ENCODE peak calls at places on chromosomes 16 and 17, in ten cellular contexts. One of them, this sample, is unnamed.

GRCh38 chr17:33947762-33948161 is 307.3 kb upstream of the CCL2 start:
- DNase-seq in CD4-positive, alpha-beta T cell: no peak
- DNase-seq in testis: no peak
- DNase-seq in thoracic aorta: no peak
- DNase-seq in RWPE1: no peak
- DNase-seq in cardiac muscle cell: no peak
- DNase-seq in right lobe of liver: no peak
- DNase-seq in AG09319: no peak
- DNase-seq in adrenal gland: no peak
- DNase-seq in OCI-LY7: no peak
- DNase-seq in this sample: no peak

GRCh38 chr16:58025351-58026138 is at the start of gene MMP15:
- DNase-seq in cardiac muscle cell: peak; percentile 70
- DNase-seq in thoracic aorta: no peak
- DNase-seq in adrenal gland: peak; percentile 69
- DNase-seq in CD4-positive, alpha-beta T cell: peak; percentile 65
- DNase-seq in AG09319: no peak
- DNase-seq in RWPE1: peak; percentile 68
- DNase-seq in right lobe of liver: peak; percentile 96
- DNase-seq in testis: peak; percentile 87
- DNase-seq in OCI-LY7: peak; percentile 51
- DNase-seq in this sample: no peak

GRCh38 chr17:12673788-12674187 is 8.1 kb downstream of the MYOCD start:
- DNase-seq in thoracic aorta: no peak
- DNase-seq in testis: no peak
- DNase-seq in AG09319: no peak
- DNase-seq in right lobe of liver: no peak
- DNase-seq in OCI-LY7: no peak
- DNase-seq in adrenal gland: no peak
- DNase-seq in CD4-positive, alpha-beta T cell: no peak
- DNase-seq in RWPE1: no peak
- DNase-seq in cardiac muscle cell: peak; percentile 10
- DNase-seq in this sample: no peak

GRCh38 chr16:77585852-77586251 is 136.5 kb upstream of the NUDT7 start:
- DNase-seq in CD4-positive, alpha-beta T cell: no peak
- DNase-seq in testis: no peak
- DNase-seq in AG09319: no peak
- DNase-seq in right lobe of liver: no peak
- DNase-seq in cardiac muscle cell: peak; percentile 11
- DNase-seq in RWPE1: peak; percentile 56
- DNase-seq in OCI-LY7: no peak
- DNase-seq in adrenal gland: no peak
- DNase-seq in thoracic aorta: no peak
- DNase-seq in this sample: no peak

GRCh38 chr16:1199342-1200013 is 25.6 kb downstream of the TPSG1 start:
- DNase-seq in OCI-LY7: no peak
- DNase-seq in CD4-positive, alpha-beta T cell: no peak
- DNase-seq in cardiac muscle cell: no peak
- DNase-seq in RWPE1: no peak
- DNase-seq in right lobe of liver: no peak
- DNase-seq in thoracic aorta: no peak
- DNase-seq in testis: no peak
- DNase-seq in adrenal gland: no peak
- DNase-seq in AG09319: no peak
- DNase-seq in this sample: no peak

GRCh38 chr16:49701867-49702494 is 153.9 kb downstream of the ZNF423 start:
- DNase-seq in adrenal gland: no peak
- DNase-seq in OCI-LY7: no peak
- DNase-seq in CD4-positive, alpha-beta T cell: no peak
- DNase-seq in cardiac muscle cell: peak; percentile 94
- DNase-seq in right lobe of liver: no peak
- DNase-seq in thoracic aorta: no peak
- DNase-seq in testis: peak; percentile 64
- DNase-seq in RWPE1: no peak
- DNase-seq in AG09319: no peak
- DNase-seq in this sample: peak; percentile 80

GRCh38 chr17:40177275-40177874 is at the start of gene RAPGEFL1:
- DNase-seq in adrenal gland: peak; percentile 79
- DNase-seq in OCI-LY7: no peak
- DNase-seq in AG09319: no peak
- DNase-seq in RWPE1: peak; percentile 86
- DNase-seq in right lobe of liver: peak; percentile 87
- DNase-seq in thoracic aorta: peak; percentile 35
- DNase-seq in cardiac muscle cell: peak; percentile 85
- DNase-seq in CD4-positive, alpha-beta T cell: peak; percentile 77
- DNase-seq in testis: peak; percentile 84
- DNase-seq in this sample: no peak

GRCh38 chr16:15644306-15644961 is 1.5 kb upstream of the MARF1 start:
- DNase-seq in AG09319: no peak
- DNase-seq in CD4-positive, alpha-beta T cell: no peak
- DNase-seq in thoracic aorta: no peak
- DNase-seq in RWPE1: peak; percentile 83
- DNase-seq in OCI-LY7: peak; percentile 18
- DNase-seq in adrenal gland: no peak
- DNase-seq in right lobe of liver: no peak
- DNase-seq in testis: no peak
- DNase-seq in cardiac muscle cell: no peak
- DNase-seq in this sample: no peak

GRCh38 chr17:15171433-15172047 is 93.6 kb downstream of the PMP22 start:
- DNase-seq in adrenal gland: peak; percentile 76
- DNase-seq in CD4-positive, alpha-beta T cell: peak; percentile 8
- DNase-seq in AG09319: peak; percentile 64
- DNase-seq in cardiac muscle cell: peak; percentile 83
- DNase-seq in thoracic aorta: no peak
- DNase-seq in RWPE1: peak; percentile 55
- DNase-seq in OCI-LY7: peak; percentile 56
- DNase-seq in right lobe of liver: peak; percentile 74
- DNase-seq in testis: peak; percentile 63
- DNase-seq in this sample: no peak

GRCh38 chr17:72458301-72458700 is 337.5 kb downstream of the SOX9 start:
- DNase-seq in right lobe of liver: no peak
- DNase-seq in adrenal gland: no peak
- DNase-seq in cardiac muscle cell: no peak
- DNase-seq in CD4-positive, alpha-beta T cell: no peak
- DNase-seq in AG09319: no peak
- DNase-seq in thoracic aorta: no peak
- DNase-seq in RWPE1: no peak
- DNase-seq in OCI-LY7: no peak
- DNase-seq in testis: no peak
- DNase-seq in this sample: no peak

GRCh38 chr17:21511368-21512195 is 135.4 kb downstream of the KCNJ12 start:
- DNase-seq in right lobe of liver: peak; percentile 85
- DNase-seq in thoracic aorta: peak; percentile 32
- DNase-seq in cardiac muscle cell: peak; percentile 89
- DNase-seq in CD4-positive, alpha-beta T cell: peak; percentile 66
- DNase-seq in adrenal gland: peak; percentile 78
- DNase-seq in testis: peak; percentile 88
- DNase-seq in RWPE1: peak; percentile 68
- DNase-seq in AG09319: peak; percentile 35
- DNase-seq in OCI-LY7: peak; percentile 50
- DNase-seq in this sample: peak; percentile 89

GRCh38 chr16:58041628-58041955 is 16.0 kb downstream of the MMP15 start:
- DNase-seq in AG09319: no peak
- DNase-seq in RWPE1: no peak
- DNase-seq in CD4-positive, alpha-beta T cell: no peak
- DNase-seq in testis: no peak
- DNase-seq in right lobe of liver: no peak
- DNase-seq in OCI-LY7: no peak
- DNase-seq in thoracic aorta: no peak
- DNase-seq in adrenal gland: no peak
- DNase-seq in cardiac muscle cell: no peak
- DNase-seq in this sample: no peak

GRCh38 chr17:77097772-77098171 is 43.0 kb upstream of the SEC14L1 start:
- DNase-seq in OCI-LY7: no peak
- DNase-seq in testis: no peak
- DNase-seq in adrenal gland: no peak
- DNase-seq in thoracic aorta: no peak
- DNase-seq in AG09319: no peak
- DNase-seq in cardiac muscle cell: no peak
- DNase-seq in RWPE1: no peak
- DNase-seq in CD4-positive, alpha-beta T cell: no peak
- DNase-seq in right lobe of liver: no peak
- DNase-seq in this sample: no peak

GRCh38 chr17:77098884-77099545 is 41.8 kb upstream of the SEC14L1 start:
- DNase-seq in cardiac muscle cell: peak; percentile 89
- DNase-seq in adrenal gland: peak; percentile 75
- DNase-seq in thoracic aorta: no peak
- DNase-seq in testis: peak; percentile 69
- DNase-seq in RWPE1: no peak
- DNase-seq in right lobe of liver: no peak
- DNase-seq in OCI-LY7: no peak
- DNase-seq in CD4-positive, alpha-beta T cell: no peak
- DNase-seq in AG09319: no peak
- DNase-seq in this sample: no peak

GRCh38 chr17:77100009-77100408 is 40.8 kb upstream of the SEC14L1 start:
- DNase-seq in testis: peak; percentile 80
- DNase-seq in thoracic aorta: no peak
- DNase-seq in adrenal gland: peak; percentile 57
- DNase-seq in AG09319: no peak
- DNase-seq in cardiac muscle cell: no peak
- DNase-seq in OCI-LY7: no peak
- DNase-seq in RWPE1: no peak
- DNase-seq in right lobe of liver: peak; percentile 78
- DNase-seq in CD4-positive, alpha-beta T cell: no peak
- DNase-seq in this sample: no peak

GRCh38 chr17:77095461-77095860 is 45.3 kb upstream of the SEC14L1 start:
- DNase-seq in thoracic aorta: no peak
- DNase-seq in adrenal gland: no peak
- DNase-seq in right lobe of liver: no peak
- DNase-seq in AG09319: no peak
- DNase-seq in CD4-positive, alpha-beta T cell: no peak
- DNase-seq in testis: no peak
- DNase-seq in cardiac muscle cell: no peak
- DNase-seq in RWPE1: no peak
- DNase-seq in OCI-LY7: no peak
- DNase-seq in this sample: no peak

DNA sequence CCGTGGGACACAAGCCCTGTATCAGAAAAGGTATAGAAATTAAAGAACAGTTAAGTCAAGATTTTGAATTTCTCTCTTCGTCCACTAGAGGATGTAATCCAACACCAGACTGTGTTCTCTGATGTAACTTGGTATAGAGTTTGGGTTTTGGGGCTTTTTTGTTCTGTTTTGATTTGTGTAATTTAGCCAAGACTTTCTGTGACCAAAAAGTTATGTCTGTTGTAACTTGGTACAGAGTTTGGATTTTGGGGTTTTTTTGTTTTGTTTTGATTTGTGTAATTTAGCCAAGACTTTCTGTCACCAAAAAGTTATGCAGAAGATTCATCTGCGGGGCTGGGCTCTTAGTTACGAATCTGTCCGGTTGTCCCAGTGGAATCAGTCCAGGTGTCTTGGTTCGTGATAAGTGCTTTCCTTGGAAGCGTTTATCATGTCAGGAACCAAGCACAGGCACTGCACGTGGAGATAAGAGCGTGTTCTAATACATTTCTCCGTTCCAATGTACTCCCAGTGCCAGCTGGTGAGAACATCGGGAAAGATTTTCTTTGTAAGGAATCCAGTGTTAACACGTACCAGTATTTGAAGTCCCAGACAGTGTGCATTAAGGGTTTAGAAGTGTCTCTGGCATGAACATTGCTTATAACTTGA is 44.1 kb upstream of the SEC14L1 start:
- DNase-seq in testis: peak; percentile 76
- DNase-seq in thoracic aorta: no peak
- DNase-seq in RWPE1: peak; percentile 39
- DNase-seq in right lobe of liver: no peak
- DNase-seq in AG09319: peak; percentile 45
- DNase-seq in OCI-LY7: peak; percentile 72
- DNase-seq in CD4-positive, alpha-beta T cell: no peak
- DNase-seq in cardiac muscle cell: peak; percentile 73
- DNase-seq in adrenal gland: peak; percentile 74
- DNase-seq in this sample: no peak
- TF ChIP-seq CTCF in testis: peak; percentile 85
- TF ChIP-seq CTCF in thoracic aorta: peak; percentile 84
- TF ChIP-seq CTCF in RWPE1: peak; percentile 98
- TF ChIP-seq CTCF in right lobe of liver: peak; percentile 71
- TF ChIP-seq CTCF in AG09319: peak; percentile 83
- TF ChIP-seq CTCF in OCI-LY7: peak; percentile 96
- TF ChIP-seq CTCF in CD4-positive, alpha-beta T cell: peak; percentile 58
- TF ChIP-seq CTCF in cardiac muscle cell: peak; percentile 87
- TF ChIP-seq CTCF in adrenal gland: peak; percentile 92
- TF ChIP-seq CTCF in this sample: peak; percentile 64

GRCh38 chr17:18259621-18260331 is 686 bp upstream of the MIEF2 start:
- DNase-seq in thoracic aorta: no peak
- DNase-seq in CD4-positive, alpha-beta T cell: no peak
- DNase-seq in OCI-LY7: no peak
- DNase-seq in adrenal gland: no peak
- DNase-seq in AG09319: no peak
- DNase-seq in right lobe of liver: no peak
- DNase-seq in cardiac muscle cell: no peak
- DNase-seq in testis: no peak
- DNase-seq in RWPE1: peak; percentile 75
- DNase-seq in this sample: no peak
- TF ChIP-seq CTCF in thoracic aorta: no peak
- TF ChIP-seq CTCF in CD4-positive, alpha-beta T cell: no peak
- TF ChIP-seq CTCF in OCI-LY7: no peak
- TF ChIP-seq CTCF in adrenal gland: no peak
- TF ChIP-seq CTCF in AG09319: no peak
- TF ChIP-seq CTCF in right lobe of liver: no peak
- TF ChIP-seq CTCF in cardiac muscle cell: no peak
- TF ChIP-seq CTCF in testis: no peak
- TF ChIP-seq CTCF in RWPE1: no peak
- TF ChIP-seq CTCF in this sample: no peak

DNA sequence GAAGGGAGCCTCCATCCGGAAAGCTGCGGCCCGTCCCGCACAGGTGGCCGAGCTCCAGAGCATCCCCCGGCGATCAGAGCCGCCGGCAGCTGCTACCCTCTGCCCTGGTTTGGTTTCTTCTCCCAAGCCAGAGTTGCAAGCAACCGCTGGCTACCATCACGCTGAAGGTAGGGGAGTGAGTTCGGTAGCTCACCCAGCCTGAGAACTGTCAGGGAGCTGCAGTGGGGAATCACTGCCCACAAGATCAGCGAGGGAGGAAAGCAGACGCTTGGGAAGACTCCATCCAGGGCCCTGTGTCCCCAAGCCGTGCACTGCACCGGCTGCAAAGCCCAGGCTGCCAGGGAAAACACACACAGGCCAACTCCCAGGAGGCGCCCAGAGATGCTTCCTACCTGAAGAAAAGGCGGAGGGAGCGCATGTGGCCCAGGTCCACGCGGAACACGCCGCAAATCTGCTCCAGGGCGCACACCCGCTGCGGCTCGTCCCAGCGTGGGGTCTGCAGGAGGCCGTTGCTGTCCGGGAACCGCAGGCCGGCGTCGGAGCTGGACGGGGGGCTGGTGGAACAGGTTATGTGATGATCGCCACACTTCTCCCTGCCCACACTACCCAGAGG is 83.3 kb downstream of the TBC1D16 start:
- DNase-seq in AG09319: no peak
- DNase-seq in cardiac muscle cell: no peak
- DNase-seq in RWPE1: no peak
- DNase-seq in adrenal gland: peak; percentile 6
- DNase-seq in CD4-positive, alpha-beta T cell: no peak
- DNase-seq in thoracic aorta: no peak
- DNase-seq in testis: no peak
- DNase-seq in right lobe of liver: peak; percentile 46
- DNase-seq in OCI-LY7: no peak
- DNase-seq in this sample: no peak
- TF ChIP-seq CTCF in AG09319: no peak
- TF ChIP-seq CTCF in cardiac muscle cell: no peak
- TF ChIP-seq CTCF in RWPE1: no peak
- TF ChIP-seq CTCF in adrenal gland: no peak
- TF ChIP-seq CTCF in CD4-positive, alpha-beta T cell: no peak
- TF ChIP-seq CTCF in thoracic aorta: no peak
- TF ChIP-seq CTCF in testis: no peak
- TF ChIP-seq CTCF in right lobe of liver: no peak
- TF ChIP-seq CTCF in OCI-LY7: no peak
- TF ChIP-seq CTCF in this sample: no peak

GRCh38 chr17:74904687-74905409 is 11.4 kb upstream of the FADS6 start:
- DNase-seq in cardiac muscle cell: no peak
- DNase-seq in adrenal gland: no peak
- DNase-seq in RWPE1: no peak
- DNase-seq in thoracic aorta: no peak
- DNase-seq in CD4-positive, alpha-beta T cell: no peak
- DNase-seq in OCI-LY7: no peak
- DNase-seq in AG09319: no peak
- DNase-seq in right lobe of liver: no peak
- DNase-seq in testis: no peak
- DNase-seq in this sample: no peak
- TF ChIP-seq CTCF in cardiac muscle cell: no peak
- TF ChIP-seq CTCF in adrenal gland: no peak
- TF ChIP-seq CTCF in RWPE1: no peak
- TF ChIP-seq CTCF in thoracic aorta: no peak
- TF ChIP-seq CTCF in CD4-positive, alpha-beta T cell: no peak
- TF ChIP-seq CTCF in OCI-LY7: no peak
- TF ChIP-seq CTCF in AG09319: no peak
- TF ChIP-seq CTCF in right lobe of liver: no peak
- TF ChIP-seq CTCF in testis: no peak
- TF ChIP-seq CTCF in this sample: no peak

This sample was measured in coronary artery.